ENCODE peak calls at places on chromosome 17, in four cellular contexts. Z is H1, K is GM23248, B is neural progenitor cell. O is an unnamed sample.

GRCh38 chr17:73644145-73645049 is at the start of gene SDK2:
- DNase-seq in Z (peak; percentile 75), K (peak; percentile 35), B (peak; percentile 61), O (no peak)

GRCh38 chr17:78674595-78675315 is 97.6 kb upstream of the DNAH17 start:
- DNase-seq in Z (peak; percentile 64), K (no peak), B (peak; percentile 50), O (peak; percentile 27)

GRCh38 chr17:67211742-67212141 is 33.3 kb downstream of the HELZ start:
- DNase-seq in Z (no peak), K (peak; percentile 59), B (no peak), O (no peak)

GRCh38 chr17:2075336-2076056 is 20.6 kb downstream of the HIC1 start:
- DNase-seq in Z (no peak), K (peak; percentile 63), B (peak; percentile 31), O (no peak)

GRCh38 chr17:70089513-70090148 is 14.6 kb downstream of the KCNJ16 start:
- DNase-seq in Z (no peak), K (no peak), B (no peak), O (no peak)

GRCh38 chr17:55005520-55005919 is 37.0 kb downstream of the STXBP4 start:
- DNase-seq in Z (no peak), K (peak; percentile 13), B (peak; percentile 30), O (peak; percentile 8)

GRCh38 chr17:48825446-48826381 is 5.1 kb upstream of the CALCOCO2 start:
- DNase-seq in Z (no peak), K (peak; percentile 54), B (no peak), O (no peak)

GRCh38 chr17:67148352-67148751 is 96.6 kb downstream of the HELZ start:
- DNase-seq in Z (no peak), K (no peak), B (no peak), O (no peak)

GRCh38 chr17:83086197-83086880 is 6.9 kb downstream of the METRNL start:
- DNase-seq in Z (no peak), K (peak; percentile 64), B (no peak), O (no peak)

GRCh38 chr17:83088451-83089321 is 9.3 kb downstream of the METRNL start:
- DNase-seq in Z (no peak), K (no peak), B (no peak), O (no peak)

GRCh38 chr17:83089322-83090156 is 10.1 kb downstream of the METRNL start:
- DNase-seq in Z (no peak), K (peak; percentile 50), B (no peak), O (no peak)

GRCh38 chr17:83086907-83087787 is 7.7 kb downstream of the METRNL start:
- DNase-seq in Z (no peak), K (peak; percentile 65), B (no peak), O (no peak)

DNA sequence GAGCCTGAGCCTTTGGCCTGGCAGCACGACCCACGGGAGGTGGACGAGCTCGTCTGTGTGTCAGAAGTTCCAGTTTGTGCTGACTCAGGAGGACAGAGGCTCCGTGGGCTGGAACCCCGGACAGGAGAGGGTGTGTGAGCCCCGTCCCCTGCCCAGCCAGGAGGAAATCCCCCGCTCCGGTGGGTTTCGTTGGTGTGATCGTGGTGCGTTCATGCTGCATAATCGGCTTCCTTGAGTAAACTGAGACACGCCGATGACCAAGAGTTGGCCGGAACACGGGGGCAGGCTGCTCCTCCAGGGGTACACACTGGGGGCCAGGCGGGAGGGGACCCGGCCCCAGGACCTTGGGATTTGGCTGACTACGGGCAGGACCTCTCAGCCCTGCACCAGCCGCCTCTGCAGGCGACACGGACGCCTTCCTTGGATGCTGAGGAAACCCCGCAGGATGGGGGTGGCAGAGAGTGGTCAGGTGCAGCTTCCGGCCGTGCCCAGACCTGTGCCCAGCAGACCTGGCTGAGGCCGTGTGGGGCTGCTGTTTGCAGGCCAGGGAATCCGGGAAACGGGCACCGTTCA is 8.5 kb downstream of the METRNL start:
- DNase-seq in Z (no peak), K (no peak), B (no peak), O (no peak)
- H3K4me3 ChIP-seq in Z (no peak overlapping the region), K (peak overlapping the region; percentile 17), B (no peak overlapping the region), O (no peak overlapping the region)

GRCh38 chr17:44310188-44310587 is 1.8 kb downstream of the RUNDC3A start:
- DNase-seq in Z (no peak), K (no peak), B (no peak), O (no peak)
- H3K9ac ChIP-seq in Z (no peak overlapping the region), K (no peak overlapping the region), B (no peak overlapping the region), O (no peak overlapping the region)

DNA sequence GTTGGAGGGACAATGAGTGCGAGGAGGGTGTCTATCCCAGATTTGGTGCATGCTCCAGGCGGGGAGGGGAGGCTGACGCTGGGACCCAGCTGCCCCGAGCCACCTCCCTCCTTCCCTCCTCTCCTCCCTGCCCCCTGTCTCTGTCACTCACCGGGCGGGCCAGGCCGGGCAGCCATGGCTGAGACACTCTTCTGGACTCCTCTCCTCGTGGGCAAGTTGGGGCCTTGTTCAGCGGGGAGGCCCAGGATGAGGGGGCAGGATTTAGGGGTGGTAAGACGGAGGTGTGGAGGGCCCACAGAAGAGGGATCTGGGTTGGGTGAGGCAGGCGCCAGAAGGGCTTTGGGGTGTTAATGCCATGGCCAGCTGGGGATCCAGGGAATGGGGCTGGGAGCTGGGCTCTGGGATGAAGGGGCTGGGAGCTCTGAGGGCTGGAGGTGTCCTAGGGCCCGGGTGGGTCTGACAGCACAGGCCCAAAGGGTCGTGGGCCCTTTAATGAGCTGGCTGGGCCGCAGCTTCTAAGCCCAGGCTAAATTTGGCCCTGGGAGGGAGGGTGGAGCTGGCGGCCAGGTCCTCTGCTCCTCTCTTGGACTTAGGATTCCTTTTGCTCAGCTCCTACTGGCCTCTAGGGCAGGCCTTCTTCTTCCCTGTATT is at the start of gene SGCA:
- DNase-seq in Z (no peak), K (no peak), B (no peak), O (no peak)
- H3K4me3 ChIP-seq in Z (no peak within 1 kb of the TSS), K (no peak within 1 kb of the TSS), B (no peak within 1 kb of the TSS), O (no peak within 1 kb of the TSS)

GRCh38 chr17:8420041-8420934 is 15.4 kb upstream of the NDEL1 start:
- DNase-seq in Z (no peak), K (peak; percentile 59), B (no peak), O (no peak)
- H3K9ac ChIP-seq in Z (no peak overlapping the region), K (no peak overlapping the region), B (no peak overlapping the region), O (no peak overlapping the region)

DNA sequence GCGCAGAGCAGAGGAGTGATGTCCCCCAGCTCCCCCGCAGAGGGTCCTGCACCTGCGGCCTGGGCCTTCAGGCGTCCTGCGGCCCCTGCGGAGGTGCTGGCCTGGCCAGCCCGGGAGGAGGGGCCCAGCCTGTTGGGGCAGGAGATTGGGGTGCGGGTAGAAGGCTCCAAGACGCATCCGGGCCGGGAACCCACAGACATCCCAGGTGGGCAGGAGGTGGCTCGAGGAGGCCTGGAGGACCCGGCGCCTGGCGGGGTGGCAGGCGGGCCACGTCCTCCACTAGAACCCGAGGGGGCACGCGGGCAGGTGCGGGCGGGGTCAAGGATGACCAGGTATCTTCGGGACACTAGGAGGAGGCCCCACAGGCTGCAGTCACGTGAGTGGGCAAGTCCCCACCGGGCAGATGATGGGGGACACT is 647 bp upstream of the SECTM1 start:
- DNase-seq in Z (no peak), K (no peak), B (no peak), O (no peak)
- H3K4me3 ChIP-seq in Z (no peak overlapping the region), K (peak overlapping the region; percentile 78), B (no peak overlapping the region), O (no peak overlapping the region)

GRCh38 chr17:79829004-79829403 is 10.2 kb downstream of the CBX4 start:
- DNase-seq in Z (no peak), K (no peak), B (no peak), O (no peak)
- H3K9ac ChIP-seq in Z (no peak overlapping the region), K (no peak overlapping the region), B (no peak overlapping the region), O (no peak overlapping the region)

GRCh38 chr17:38544175-38544838 is 61.4 kb downstream of the SRCIN1 start:
- DNase-seq in Z (peak; percentile 42), K (no peak), B (no peak), O (no peak)

GRCh38 chr17:38547439-38547838 is 58.3 kb downstream of the SRCIN1 start:
- DNase-seq in Z (no peak), K (no peak), B (no peak), O (no peak)

GRCh38 chr17:38546396-38546795 is 59.4 kb downstream of the SRCIN1 start:
- DNase-seq in Z (no peak), K (no peak), B (no peak), O (no peak)

GRCh38 chr17:38544839-38545209 is 60.9 kb downstream of the SRCIN1 start:
- DNase-seq in Z (no peak), K (no peak), B (no peak), O (no peak)

DNA sequence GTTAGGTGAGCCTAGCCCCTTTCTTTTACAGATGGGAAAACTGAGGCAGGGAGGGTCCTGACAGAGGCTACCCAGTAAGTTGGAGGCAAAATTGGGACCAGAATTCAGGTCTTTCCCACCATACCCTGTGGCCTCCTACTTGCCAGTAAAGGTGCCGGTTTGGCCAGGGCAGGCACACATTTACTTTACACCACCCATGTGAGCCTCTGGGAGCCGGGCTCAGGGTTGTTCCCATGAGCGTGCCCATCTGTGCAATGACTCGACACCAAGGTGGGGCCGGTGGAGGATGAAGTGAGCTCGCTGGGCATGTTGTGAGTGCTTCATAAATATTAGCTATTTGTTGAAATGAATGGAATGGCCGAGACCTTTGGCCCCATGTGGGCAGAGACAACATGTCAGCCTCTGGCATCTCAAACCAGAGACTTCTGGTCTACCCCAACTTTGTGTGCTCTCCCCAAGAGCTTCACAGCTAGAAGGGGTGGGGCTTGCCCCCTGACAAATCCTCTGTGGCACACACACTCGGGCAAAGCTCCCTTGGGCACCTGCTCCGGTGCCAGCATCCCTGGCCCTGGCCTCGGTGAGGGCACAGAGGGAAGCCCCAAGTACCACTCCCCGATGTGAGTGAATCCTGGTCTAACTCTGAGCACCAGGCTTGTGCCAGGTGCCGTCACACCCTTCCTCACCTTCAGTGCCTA is 60.1 kb downstream of the SRCIN1 start:
- DNase-seq in Z (no peak), K (no peak), B (no peak), O (no peak)
- H3K4me3 ChIP-seq in Z (no peak overlapping the region), K (no peak overlapping the region), B (no peak overlapping the region), O (no peak overlapping the region)

GRCh38 chr17:40343126-40344119 is 21.1 kb downstream of the GJD3 start:
- DNase-seq in Z (no peak), K (peak; percentile 29), B (peak; percentile 60), O (no peak)

GRCh38 chr17:40346768-40347154 is 17.8 kb downstream of the GJD3 start:
- DNase-seq in Z (no peak), K (no peak), B (no peak), O (no peak)

GRCh38 chr17:40344321-40345160 is 20.0 kb downstream of the GJD3 start:
- DNase-seq in Z (peak; percentile 62), K (peak; percentile 51), B (no peak), O (no peak)

GRCh38 chr17:40346061-40346767 is 18.3 kb downstream of the GJD3 start:
- DNase-seq in Z (no peak), K (no peak), B (no peak), O (no peak)

DNA sequence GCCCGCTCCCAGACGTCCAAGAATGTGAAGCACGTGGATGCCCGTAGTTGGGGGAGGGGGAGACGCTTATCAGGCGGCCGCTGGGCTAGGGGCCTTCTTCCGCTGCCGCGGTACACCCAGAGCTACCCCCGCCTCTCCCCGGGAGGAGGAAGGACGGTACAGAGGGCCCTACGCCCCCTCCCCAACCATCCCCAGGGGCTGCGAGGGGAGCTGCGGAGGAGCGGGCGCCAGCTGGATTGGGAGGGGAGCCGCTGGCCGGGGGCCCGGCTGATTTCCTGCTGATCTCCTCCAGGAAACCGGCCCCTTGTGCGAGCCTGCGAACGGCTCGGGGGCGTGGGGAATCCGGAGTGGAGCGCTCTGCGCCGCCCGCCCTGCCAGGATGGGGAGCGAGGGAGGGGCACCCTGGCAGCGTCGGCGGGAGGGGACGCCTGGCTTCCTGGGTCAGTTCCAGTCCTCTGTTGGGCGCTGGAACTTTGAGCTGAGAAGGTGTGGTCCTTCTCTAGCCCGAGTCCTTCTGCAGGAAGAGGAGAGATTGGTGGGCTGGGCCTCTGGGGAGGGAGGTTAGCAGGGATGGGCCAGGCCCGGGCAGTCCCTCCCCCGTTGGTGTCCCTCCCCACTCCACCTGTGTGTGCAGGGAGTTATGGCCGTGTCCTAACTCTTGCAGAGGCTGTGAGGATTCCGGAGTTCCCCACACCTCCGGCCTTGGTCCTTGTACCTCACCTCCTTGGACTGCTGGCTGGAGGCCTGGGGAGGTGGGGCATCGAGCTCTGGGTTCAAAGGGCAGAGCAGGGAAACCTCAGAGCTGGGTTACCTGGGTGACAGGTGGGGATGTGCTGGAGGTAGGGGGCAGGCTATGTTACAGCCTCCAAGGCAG is 19.1 kb downstream of the GJD3 start:
- DNase-seq in Z (peak; percentile 87), K (peak; percentile 71), B (peak; percentile 90), O (peak; percentile 54)
- H3K9ac ChIP-seq in Z (no peak overlapping the region), K (peak overlapping the region; percentile 91), B (no peak overlapping the region), O (peak overlapping the region; percentile 63)

O was measured in NT2/D1.